ENCODE peak calls at places on chromosomes 5 and 9, in seven cellular contexts. G, Y, O, U, F, A and Q are unnamed samples.

GRCh38 chr5:140400730-140401361 is 787 bp upstream of the ANKHD1 start:
- DNase-seq in G (peak; percentile 94), Y (peak; percentile 92), O (peak; percentile 96), U (peak; percentile 71), F (no peak), A (peak; percentile 82), Q (peak; percentile 95)

GRCh38 chr5:171874210-171874609 is 88.6 kb downstream of the SMIM23 start:
- DNase-seq in G (no peak), Y (no peak), O (no peak), U (no peak), F (no peak), A (no peak), Q (no peak)

GRCh38 chr5:133456933-133457402 is 155.4 kb downstream of the FSTL4 start:
- DNase-seq in G (no peak), Y (no peak), O (no peak), U (no peak), F (no peak), A (no peak), Q (no peak)

GRCh38 chr9:18585996-18586395 is 112.0 kb downstream of the ADAMTSL1 start:
- DNase-seq in G (no peak), Y (no peak), O (no peak), U (no peak), F (no peak), A (no peak), Q (no peak)

GRCh38 chr5:131379723-131380122 is 115.9 kb downstream of the CDC42SE2 start:
- DNase-seq in G (no peak), Y (no peak), O (peak; percentile 92), U (peak; percentile 57), F (peak; percentile 28), A (no peak), Q (peak; percentile 66)

GRCh38 chr5:172722309-172722815 is 48.6 kb downstream of the DUSP1 start:
- DNase-seq in G (no peak), Y (no peak), O (no peak), U (no peak), F (no peak), A (no peak), Q (no peak)

GRCh38 chr5:87899109-87900100 is 369.2 kb downstream of the TMEM161B start:
- DNase-seq in G (peak; percentile 30), Y (no peak), O (peak; percentile 72), U (no peak), F (no peak), A (no peak), Q (no peak)

GRCh38 chr5:138336952-138337684 is 948 bp upstream of the FAM53C start:
- DNase-seq in G (no peak), Y (peak; percentile 48), O (no peak), U (no peak), F (no peak), A (peak; percentile 72), Q (peak; percentile 93)

GRCh38 chr9:92151691-92152393 is 36.6 kb upstream of the SPTLC1 start:
- DNase-seq in G (no peak), Y (no peak), O (no peak), U (no peak), F (no peak), A (no peak), Q (peak; percentile 43)